ENCODE peak calls at places on chromosome 14, in ten cellular contexts. A is CD4-positive, alpha-beta memory T cell; R is globus pallidus; G is NCI-H2227 treated with DMSO at 0.1 percent for 48 hours; D is right atrium auricular region; B is G401; L is transverse colon; P is neuronal stem cell; Z is fibroblast of the conjunctiva; Y is HTR-8/SVneo. T is an unnamed sample.
A peak's percentile ranks its signal among the peaks of the same experiment; 100 is the strongest.

GRCh38 chr14:88551094-88551870 is 3.5 kb downstream of the PTPN21 start:
- DNase-seq in A (no peak), R (peak; percentile 80), G (peak; percentile 86), D (peak; percentile 85), B (peak; percentile 89), L (peak; percentile 84), P (peak; percentile 73), Z (peak; percentile 64), Y (peak; percentile 78), T (no peak)

GRCh38 chr14:103861413-103862392 is 14.3 kb upstream of the PPP1R13B start:
- DNase-seq in A (no peak), R (no peak), G (no peak), D (no peak), B (no peak), L (no peak), P (no peak), Z (no peak), Y (no peak), T (no peak)

GRCh38 chr14:62066304-62066703 is 304.1 kb downstream of the SNAPC1 start:
- DNase-seq in A (no peak), R (no peak), G (no peak), D (no peak), B (no peak), L (no peak), P (no peak), Z (no peak), Y (no peak), T (no peak)

GRCh38 chr14:24937300-24937699 is 112.6 kb downstream of the STXBP6 start:
- DNase-seq in A (no peak), R (no peak), G (no peak), D (no peak), B (no peak), L (no peak), P (no peak), Z (no peak), Y (no peak), T (no peak)

GRCh38 chr14:54085137-54085810 is 128.6 kb upstream of the BMP4 start:
- DNase-seq in A (no peak), R (no peak), G (no peak), D (no peak), B (no peak), L (no peak), P (no peak), Z (no peak), Y (no peak), T (no peak)

GRCh38 chr14:70642313-70643235 is 858 bp downstream of the TTC9 start:
- DNase-seq in A (peak; percentile 53), R (no peak), G (no peak), D (no peak), B (peak; percentile 33), L (peak; percentile 39), P (no peak), Z (no peak), Y (no peak), T (peak; percentile 53)

GRCh38 chr14:20002319-20002718 is 356 bp downstream of the OR4Q2 start:
- DNase-seq in A (no peak), R (no peak), G (no peak), D (no peak), B (no peak), L (no peak), P (no peak), Z (no peak), Y (no peak), T (no peak)

GRCh38 chr14:106372870-106373657 is 846.7 kb downstream of the TMEM121 start:
- DNase-seq in A (peak; percentile 78), R (peak; percentile 6), G (no peak), D (no peak), B (peak; percentile 1), L (peak; percentile 72), P (no peak), Z (no peak), Y (peak; percentile 10), T (peak; percentile 76)

T was measured in naive thymus-derived CD4-positive, alpha-beta T cell.